ENCODE peak calls at places on chromosome 20, in four cellular contexts. One of them, this sample, is unnamed.

GRCh38 chr20:51715873-51716215 is 52.3 kb downstream of the ATP9A start:
- DNase-seq in HEK293T: no peak
- DNase-seq in HFF-Myc: no peak
- DNase-seq in COR-L47: no peak
- DNase-seq in this sample: no peak

GRCh38 chr20:9051508-9051907 is 17.4 kb upstream of the PLCB4 start:
- DNase-seq in HEK293T: no peak
- DNase-seq in HFF-Myc: peak; percentile 85
- DNase-seq in COR-L47: no peak
- DNase-seq in this sample: no peak

GRCh38 chr20:47334022-47334551 is 22.4 kb downstream of the ZMYND8 start:
- DNase-seq in HEK293T: no peak
- DNase-seq in HFF-Myc: peak; percentile 83
- DNase-seq in COR-L47: no peak
- DNase-seq in this sample: peak; percentile 42

GRCh38 chr20:1720845-1721475 is 63.4 kb upstream of the SIRPG start:
- DNase-seq in HEK293T: no peak
- DNase-seq in HFF-Myc: no peak
- DNase-seq in COR-L47: no peak
- DNase-seq in this sample: no peak

GRCh38 chr20:52975024-52975732 is 3.0 kb downstream of the TSHZ2 start:
- DNase-seq in HEK293T: no peak
- DNase-seq in HFF-Myc: no peak
- DNase-seq in COR-L47: no peak
- DNase-seq in this sample: no peak

GRCh38 chr20:22575087-22575721 is 9.2 kb downstream of the FOXA2 start:
- DNase-seq in HEK293T: no peak
- DNase-seq in HFF-Myc: no peak
- DNase-seq in COR-L47: peak; percentile 100
- DNase-seq in this sample: no peak

GRCh38 chr20:36676701-36677421 is 30.9 kb upstream of the SLA2 start:
- DNase-seq in HEK293T: no peak
- DNase-seq in HFF-Myc: no peak
- DNase-seq in COR-L47: no peak
- DNase-seq in this sample: no peak

GRCh38 chr20:1853472-1853871 is 41.7 kb upstream of the SIRPA start:
- DNase-seq in HEK293T: no peak
- DNase-seq in HFF-Myc: no peak
- DNase-seq in COR-L47: no peak
- DNase-seq in this sample: no peak

GRCh38 chr20:42082611-42083010 is 464.4 kb upstream of the CHD6 start:
- DNase-seq in HEK293T: no peak
- DNase-seq in HFF-Myc: peak; percentile 1
- DNase-seq in COR-L47: peak; percentile 60
- DNase-seq in this sample: no peak

GRCh38 chr20:17448071-17448470 is 83.1 kb downstream of the BFSP1 start:
- DNase-seq in HEK293T: no peak
- DNase-seq in HFF-Myc: no peak
- DNase-seq in COR-L47: no peak
- DNase-seq in this sample: no peak

GRCh38 chr20:14996883-14997672 is 659.7 kb upstream of the FLRT3 start:
- DNase-seq in HEK293T: no peak
- DNase-seq in HFF-Myc: no peak
- DNase-seq in COR-L47: no peak
- DNase-seq in this sample: no peak

GRCh38 chr20:59305898-59306640 is 5.7 kb downstream of the EDN3 start:
- DNase-seq in HEK293T: no peak
- DNase-seq in HFF-Myc: no peak
- DNase-seq in COR-L47: no peak
- DNase-seq in this sample: no peak

GRCh38 chr20:62808211-62808865 is 3.7 kb downstream of the OGFR start:
- DNase-seq in HEK293T: peak; percentile 78
- DNase-seq in HFF-Myc: no peak
- DNase-seq in COR-L47: peak; percentile 34
- DNase-seq in this sample: peak; percentile 82

GRCh38 chr20:49470922-49471321 is 11.5 kb downstream of the KCNB1 start:
- DNase-seq in HEK293T: no peak
- DNase-seq in HFF-Myc: no peak
- DNase-seq in COR-L47: no peak
- DNase-seq in this sample: no peak

GRCh38 chr20:3248167-3248992 is 9.4 kb upstream of the SLC4A11 start:
- DNase-seq in HEK293T: no peak
- DNase-seq in HFF-Myc: no peak
- DNase-seq in COR-L47: no peak
- DNase-seq in this sample: no peak

GRCh38 chr20:38673731-38674177 is 50.5 kb upstream of the SLC32A1 start:
- DNase-seq in HEK293T: peak; percentile 34
- DNase-seq in HFF-Myc: no peak
- DNase-seq in COR-L47: no peak
- DNase-seq in this sample: no peak

GRCh38 chr20:50249447-50250388 is 59.1 kb downstream of the CEBPB start:
- DNase-seq in HEK293T: no peak
- DNase-seq in HFF-Myc: no peak
- DNase-seq in COR-L47: no peak
- DNase-seq in this sample: no peak

GRCh38 chr20:9515761-9516657 is 1.6 kb downstream of the LAMP5 start:
- DNase-seq in HEK293T: no peak
- DNase-seq in HFF-Myc: no peak
- DNase-seq in COR-L47: no peak
- DNase-seq in this sample: peak; percentile 67

GRCh38 chr20:40335437-40335836 is 353.6 kb downstream of the MAFB start:
- DNase-seq in HEK293T: no peak
- DNase-seq in HFF-Myc: no peak
- DNase-seq in COR-L47: no peak
- DNase-seq in this sample: no peak

GRCh38 chr20:59561228-59561605 is 43.1 kb upstream of the PHACTR3 start:
- DNase-seq in HEK293T: no peak
- DNase-seq in HFF-Myc: no peak
- DNase-seq in COR-L47: peak; percentile 16
- DNase-seq in this sample: no peak

GRCh38 chr20:16711859-16712258 is 18.0 kb upstream of the SNRPB2 start:
- DNase-seq in HEK293T: no peak
- DNase-seq in HFF-Myc: no peak
- DNase-seq in COR-L47: no peak
- DNase-seq in this sample: no peak

GRCh38 chr20:59351148-59352040 is 51.0 kb downstream of the EDN3 start:
- DNase-seq in HEK293T: no peak
- DNase-seq in HFF-Myc: peak; percentile 14
- DNase-seq in COR-L47: no peak
- DNase-seq in this sample: no peak

GRCh38 chr20:47956261-47956995 is 171.1 kb upstream of the SULF2 start:
- DNase-seq in HEK293T: no peak
- DNase-seq in HFF-Myc: no peak
- DNase-seq in COR-L47: no peak
- DNase-seq in this sample: no peak

GRCh38 chr20:48592107-48592940 is 235.5 kb downstream of the PREX1 start:
- DNase-seq in HEK293T: no peak
- DNase-seq in HFF-Myc: no peak
- DNase-seq in COR-L47: no peak
- DNase-seq in this sample: peak; percentile 17

GRCh38 chr20:62727584-62728027 is 19.0 kb downstream of the NTSR1 start:
- DNase-seq in HEK293T: no peak
- DNase-seq in HFF-Myc: no peak
- DNase-seq in COR-L47: no peak
- DNase-seq in this sample: peak; percentile 50

GRCh38 chr20:58389324-58389967 is 417 bp downstream of the VAPB start:
- DNase-seq in HEK293T: peak; percentile 37
- DNase-seq in HFF-Myc: no peak
- DNase-seq in COR-L47: no peak
- DNase-seq in this sample: no peak

GRCh38 chr20:13355386-13355785 is 134.3 kb downstream of the ISM1 start:
- DNase-seq in HEK293T: no peak
- DNase-seq in HFF-Myc: no peak
- DNase-seq in COR-L47: no peak
- DNase-seq in this sample: no peak

GRCh38 chr20:16279320-16279719 is 293.9 kb downstream of the KIF16B start:
- DNase-seq in HEK293T: no peak
- DNase-seq in HFF-Myc: no peak
- DNase-seq in COR-L47: no peak
- DNase-seq in this sample: no peak

GRCh38 chr20:6838181-6838826 is 70.8 kb downstream of the BMP2 start:
- DNase-seq in HEK293T: no peak
- DNase-seq in HFF-Myc: no peak
- DNase-seq in COR-L47: peak; percentile 77
- DNase-seq in this sample: no peak

GRCh38 chr20:62212309-62212708 is 7.8 kb downstream of the HRH3 start:
- DNase-seq in HEK293T: no peak
- DNase-seq in HFF-Myc: no peak
- DNase-seq in COR-L47: no peak
- DNase-seq in this sample: no peak

GRCh38 chr20:53735536-53736050 is 142.0 kb upstream of the ZNF217 start:
- DNase-seq in HEK293T: no peak
- DNase-seq in HFF-Myc: no peak
- DNase-seq in COR-L47: no peak
- DNase-seq in this sample: no peak

GRCh38 chr20:35599776-35600120 is 15.9 kb upstream of the SPAG4 start:
- DNase-seq in HEK293T: no peak
- DNase-seq in HFF-Myc: no peak
- DNase-seq in COR-L47: no peak
- DNase-seq in this sample: no peak

GRCh38 chr20:7716286-7716972 is 223.8 kb downstream of the HAO1 start:
- DNase-seq in HEK293T: no peak
- DNase-seq in HFF-Myc: no peak
- DNase-seq in COR-L47: no peak
- DNase-seq in this sample: no peak

GRCh38 chr20:35901678-35902544 is 52.4 kb downstream of the SCAND1 start:
- DNase-seq in HEK293T: no peak
- DNase-seq in HFF-Myc: peak; percentile 86
- DNase-seq in COR-L47: no peak
- DNase-seq in this sample: no peak

This sample was measured in lower lobe of right lung.